ENCODE peak calls at places on chromosomes 7 and 10, in five cellular contexts. C, X, S, G and N are unnamed samples.

GRCh38 chr10:103710490-103710889 is 144.9 kb downstream of the SH3PXD2A start:
- DNase-seq in C (no peak), X (no peak), S (no peak), G (no peak), N (no peak)

GRCh38 chr7:12549106-12549505 is 21.4 kb upstream of the SCIN start:
- DNase-seq in C (no peak), X (peak), S (no peak), G (no peak), N (no peak)

GRCh38 chr10:72285972-72286521 is 12.3 kb downstream of the DDIT4 start:
- DNase-seq in C (peak), X (no peak), S (no peak), G (no peak), N (no peak)

GRCh38 chr10:108586424-108586823 is 1336.9 kb downstream of the XPNPEP1 start:
- DNase-seq in C (no peak), X (no peak), S (no peak), G (no peak), N (no peak)

GRCh38 chr7:79936281-79936983 is 198.2 kb upstream of the GNAI1 start:
- DNase-seq in C (no peak), X (peak), S (no peak), G (no peak), N (no peak)

GRCh38 chr10:12656518-12657142 is 307.3 kb downstream of the CAMK1D start:
- DNase-seq in C (peak), X (peak), S (peak), G (no peak), N (peak)

GRCh38 chr10:14022954-14023353 is 307.8 kb downstream of the FRMD4A start:
- DNase-seq in C (no peak), X (no peak), S (no peak), G (no peak), N (no peak)

GRCh38 chr10:26799342-26799741 is 61.4 kb downstream of the ABI1 start:
- DNase-seq in C (no peak), X (no peak), S (no peak), G (peak), N (no peak)

GRCh38 chr7:128874140-128875031 is 11.7 kb downstream of the ATP6V1F start:
- DNase-seq in C (no peak), X (no peak), S (no peak), G (no peak), N (peak)

GRCh38 chr10:123787566-123787965 is 104.0 kb downstream of the CPXM2 start:
- DNase-seq in C (no peak), X (no peak), S (no peak), G (no peak), N (no peak)

GRCh38 chr10:46222364-46222935 is 64.3 kb upstream of the ANTXRL start:
- DNase-seq in C (no peak), X (peak), S (no peak), G (no peak), N (no peak)

GRCh38 chr10:72340510-72340895 is 14.2 kb downstream of the DNAJB12 start:
- DNase-seq in C (peak), X (no peak), S (peak), G (no peak), N (peak)

GRCh38 chr7:134016223-134016941 is 110.8 kb upstream of the LRGUK start:
- DNase-seq in C (peak), X (peak), S (peak), G (no peak), N (peak)

GRCh38 chr10:97771913-97772823 is at the start of gene SFRP5:
- DNase-seq in C (no peak), X (no peak), S (peak), G (no peak), N (peak)

GRCh38 chr10:100872034-100872791 is 40.5 kb upstream of the SLF2 start:
- DNase-seq in C (peak), X (peak), S (peak), G (no peak), N (peak)

GRCh38 chr7:30379131-30379530 is 94.7 kb downstream of the ZNRF2 start:
- DNase-seq in C (peak), X (peak), S (no peak), G (no peak), N (no peak)

GRCh38 chr10:71323407-71323806 is 4.3 kb downstream of the SLC29A3 start:
- DNase-seq in C (peak), X (peak), S (peak), G (no peak), N (peak)

GRCh38 chr7:155365146-155365874 is 67.6 kb downstream of the INSIG1 start:
- DNase-seq in C (no peak), X (no peak), S (peak), G (no peak), N (no peak)
- TF ChIP-seq RCOR1 in C (no peak), X (no peak), S (no peak), G (no peak), N (no peak)

GRCh38 chr10:11440250-11441150 is 170.9 kb downstream of the USP6NL start:
- DNase-seq in C (no peak), X (no peak), S (no peak), G (peak), N (no peak)
- TF ChIP-seq RCOR1 in C (no peak), X (no peak), S (no peak), G (no peak), N (no peak)

DNA sequence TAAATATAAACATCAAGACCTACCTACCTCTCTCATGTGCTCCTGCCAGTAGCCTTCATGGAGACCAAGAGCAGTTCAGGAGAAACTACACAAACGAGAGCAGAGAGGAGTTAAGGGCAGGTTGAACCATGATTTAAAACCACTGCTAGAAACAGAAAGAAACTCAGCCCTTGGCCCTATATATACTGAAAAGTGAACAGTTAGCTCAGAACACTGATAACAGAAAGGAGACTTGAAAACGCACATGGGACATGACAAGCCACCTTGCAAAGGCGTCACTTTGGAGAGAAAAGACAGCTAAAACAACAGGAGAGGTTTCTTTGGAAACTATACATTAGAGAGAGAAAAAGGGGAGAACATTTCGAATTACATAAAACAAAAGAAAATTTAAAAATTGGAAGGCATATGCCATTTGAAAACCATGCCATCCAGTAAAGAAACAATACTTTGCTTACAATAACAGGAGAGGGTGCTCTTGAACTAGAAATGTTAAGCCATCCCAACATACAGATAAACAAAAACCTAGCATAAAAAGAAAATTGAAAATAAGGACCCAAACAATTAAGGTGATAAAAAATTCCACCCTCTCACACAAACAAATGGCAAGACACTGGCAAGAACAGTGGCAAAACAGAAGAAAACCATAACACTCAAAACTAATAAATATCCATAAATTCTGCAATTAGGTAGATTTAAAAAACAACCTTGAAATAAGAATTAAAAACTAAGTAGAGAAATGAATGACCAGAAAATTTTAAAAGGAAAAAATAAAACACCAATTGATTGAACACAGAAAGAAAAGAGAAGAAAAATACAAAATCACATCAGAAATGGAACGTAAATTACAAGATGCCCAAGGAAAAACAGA is 232.7 kb downstream of the IMMP2L start:
- DNase-seq in C (peak), X (peak), S (no peak), G (no peak), N (peak)
- TF ChIP-seq RCOR1 in C (no peak), X (no peak), S (no peak), G (no peak), N (peak)

GRCh38 chr7:48107926-48108472 is 18.9 kb downstream of the UPP1 start:
- DNase-seq in C (no peak), X (no peak), S (no peak), G (no peak), N (no peak)
- TF ChIP-seq RCOR1 in C (no peak), X (no peak), S (no peak), G (no peak), N (no peak)